ENCODE peak calls at places on chromosomes 11 and 22, in nine cellular contexts. U is lung; N is left ventricle myocardium inferior; L is progenitor cell of endocrine pancreas; Y is fibroblast of pulmonary artery; T is CD8-positive, alpha-beta T cell; M is PC-9; V is tibial artery; R is GM06990. A is an unnamed sample.

GRCh38 chr11:28621648-28622215 is 513.5 kb downstream of the METTL15 start:
- DNase-seq in U (no peak), T (no peak), Y (peak; percentile 47), V (no peak), M (no peak), N (no peak), R (no peak), L (no peak), A (peak; percentile 10)

GRCh38 chr11:121112498-121113455 is 11.7 kb downstream of the TECTA start:
- DNase-seq in N (peak; percentile 52), R (peak; percentile 9), V (peak; percentile 60), U (peak; percentile 68), Y (peak; percentile 76), L (peak; percentile 32), T (peak; percentile 13), M (peak; percentile 21), A (peak; percentile 82)

GRCh38 chr11:101348786-101349185 is 219.2 kb upstream of the PGR start:
- DNase-seq in Y (no peak), V (no peak), L (no peak), R (no peak), T (no peak), U (no peak), N (no peak), M (no peak), A (no peak)

GRCh38 chr11:130631119-130631518 is 182.7 kb downstream of the ADAMTS15 start:
- DNase-seq in V (no peak), N (no peak), Y (peak; percentile 78), L (no peak), R (no peak), M (peak; percentile 36), U (no peak), T (no peak), A (peak; percentile 90)

GRCh38 chr11:44005956-44006355 is 41.8 kb upstream of the ACCSL start:
- DNase-seq in L (no peak), V (no peak), M (no peak), N (no peak), Y (no peak), U (no peak), T (no peak), R (no peak), A (no peak)

GRCh38 chr11:35404397-35404775 is 15.0 kb downstream of the SLC1A2 start:
- DNase-seq in V (no peak), U (peak; percentile 64), L (peak; percentile 37), T (no peak), M (peak; percentile 29), Y (peak; percentile 51), N (no peak), R (no peak), A (no peak)

GRCh38 chr11:72113170-72113808 is 794 bp upstream of the ANAPC15 start:
- DNase-seq in L (no peak), V (no peak), T (no peak), M (no peak), R (no peak), U (no peak), N (no peak), Y (no peak), A (peak; percentile 79)

GRCh38 chr11:128246364-128247234 is 340.8 kb downstream of the ETS1 start:
- DNase-seq in V (peak; percentile 39), T (no peak), N (no peak), L (no peak), M (no peak), U (no peak), R (no peak), Y (peak; percentile 38), A (peak; percentile 62)

GRCh38 chr11:111941963-111942362 is 4.8 kb downstream of the DIXDC1 start:
- DNase-seq in V (no peak), Y (no peak), U (no peak), N (peak; percentile 51), L (no peak), M (no peak), R (no peak), T (no peak), A (peak; percentile 45)

GRCh38 chr22:40819741-40820140 is 595 bp upstream of the SLC25A17 start:
- DNase-seq in Y (peak; percentile 49), M (no peak), U (no peak), R (no peak), N (no peak), L (no peak), T (no peak), V (no peak), A (peak; percentile 66)

GRCh38 chr11:120384476-120384875 is 48.3 kb downstream of the ARHGEF12 start:
- DNase-seq in N (no peak), V (no peak), R (no peak), Y (no peak), L (no peak), U (no peak), T (no peak), M (no peak), A (no peak)

GRCh38 chr11:5831196-5831829 is 10.4 kb downstream of the OR52E6 start:
- DNase-seq in M (no peak), V (no peak), T (no peak), L (no peak), R (no peak), Y (no peak), U (no peak), N (no peak), A (no peak)

GRCh38 chr11:16909375-16910035 is 104.7 kb downstream of the PLEKHA7 start:
- DNase-seq in R (peak; percentile 64), T (no peak), L (no peak), U (no peak), V (no peak), Y (no peak), M (no peak), N (no peak), A (no peak)

GRCh38 chr11:110907629-110908028 is 195.4 kb upstream of the ARHGAP20 start:
- DNase-seq in L (no peak), T (no peak), N (no peak), V (no peak), M (peak; percentile 4), R (no peak), Y (peak; percentile 87), U (peak; percentile 44), A (peak; percentile 97)

GRCh38 chr11:125224391-125225015 is 60.0 kb downstream of the PKNOX2 start:
- DNase-seq in U (no peak), L (no peak), R (no peak), V (peak; percentile 43), N (no peak), Y (peak; percentile 59), M (no peak), T (no peak), A (no peak)

GRCh38 chr11:31355131-31355530 is 14.4 kb downstream of the DCDC1 start:
- DNase-seq in R (no peak), L (no peak), T (no peak), M (no peak), N (no peak), U (no peak), V (no peak), Y (peak; percentile 58), A (peak; percentile 9)

GRCh38 chr11:118928108-118928869 is 2.6 kb upstream of the BCL9L start:
- DNase-seq in M (peak; percentile 91), Y (peak; percentile 94), T (peak; percentile 87), V (peak; percentile 96), L (peak; percentile 89), U (peak; percentile 93), N (peak; percentile 89), R (peak; percentile 81), A (peak; percentile 91)

GRCh38 chr11:122751298-122752070 is 86.8 kb upstream of the CRTAM start:
- DNase-seq in Y (no peak), L (no peak), M (no peak), U (no peak), T (no peak), R (no peak), V (no peak), N (no peak), A (peak; percentile 43)

GRCh38 chr11:22169833-22170232 is 23.1 kb upstream of the ANO5 start:
- DNase-seq in M (no peak), T (no peak), R (no peak), Y (peak; percentile 9), U (no peak), V (no peak), N (no peak), L (no peak), A (peak; percentile 3)
- TF ChIP-seq CTCF in M (peak; percentile 58), T (no peak), R (peak; percentile 27), Y (peak; percentile 39), U (no peak), V (no peak), N (peak; percentile 53), L (peak; percentile 53), A (peak; percentile 2)

DNA sequence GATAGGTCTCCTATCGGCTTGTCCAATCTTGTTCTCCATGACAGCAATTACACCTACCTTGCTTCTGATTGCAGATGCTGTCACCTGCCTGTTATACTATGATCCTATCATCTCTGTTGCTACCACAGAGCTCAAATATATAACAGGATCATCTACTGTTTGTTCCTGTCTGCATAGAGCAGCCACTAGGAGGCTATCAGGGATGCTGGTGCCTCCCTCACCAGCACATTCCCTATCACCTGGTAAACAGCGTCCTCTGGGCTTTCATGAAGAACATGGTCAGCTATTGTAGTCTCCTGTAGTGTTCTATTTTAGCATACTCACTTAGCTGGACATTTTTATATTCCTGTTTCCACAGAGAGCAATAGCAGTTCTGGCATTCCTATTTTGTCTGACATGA is 87.8 kb upstream of the FAT3 start:
- DNase-seq in M (no peak), R (no peak), L (no peak), V (no peak), T (no peak), Y (no peak), N (no peak), U (no peak), A (no peak)
- TF ChIP-seq CTCF in M (peak; percentile 39), R (no peak), L (peak; percentile 41), V (no peak), T (no peak), Y (peak; percentile 11), N (peak; percentile 31), U (no peak), A (no peak)

GRCh38 chr11:1202776-1203504 is 19.9 kb upstream of the MUC5B start:
- DNase-seq in U (peak; percentile 51), T (peak; percentile 45), M (peak; percentile 65), L (peak; percentile 71), N (peak; percentile 49), V (peak; percentile 33), R (peak; percentile 46), Y (peak; percentile 33), A (peak; percentile 6)
- TF ChIP-seq CTCF in U (peak; percentile 73), T (peak; percentile 88), M (peak; percentile 80), L (peak; percentile 93), N (peak; percentile 95), V (peak; percentile 79), R (peak; percentile 96), Y (peak; percentile 80), A (peak; percentile 88)

GRCh38 chr22:31079095-31079642 is 1.9 kb upstream of the SMTN start:
- DNase-seq in Y (no peak), U (no peak), T (no peak), L (no peak), V (no peak), R (no peak), M (no peak), N (no peak), A (no peak)

GRCh38 chr22:31081963-31082605 is 966 bp downstream of the SMTN start:
- DNase-seq in V (no peak), Y (no peak), N (no peak), M (peak; percentile 21), U (no peak), L (no peak), R (no peak), T (no peak), A (peak; percentile 71)

GRCh38 chr22:31082606-31083376 is 1.7 kb downstream of the SMTN start:
- DNase-seq in M (peak; percentile 65), V (peak; percentile 66), L (no peak), R (no peak), T (peak; percentile 20), U (peak; percentile 61), Y (peak; percentile 81), N (peak; percentile 79), A (peak; percentile 87)

GRCh38 chr22:31080164-31080847 is 812 bp upstream of the SMTN start:
- DNase-seq in R (no peak), T (no peak), Y (no peak), N (no peak), M (no peak), L (no peak), U (no peak), V (no peak), A (no peak)

GRCh38 chr22:31080848-31081649 is at the start of gene SMTN:
- DNase-seq in V (peak; percentile 90), L (peak; percentile 88), N (peak; percentile 93), R (peak; percentile 92), T (peak; percentile 88), Y (peak; percentile 88), M (peak; percentile 95), U (peak; percentile 93), A (peak; percentile 97)
- TF ChIP-seq CTCF in V (no peak), L (no peak), N (no peak), R (no peak), T (no peak), Y (no peak), M (no peak), U (no peak), A (no peak)

A was measured in foreskin fibroblast.